ENCODE peak calls at places on chromosomes 4 and X, in nine cellular contexts. One of them, this sample, is unnamed.

GRCh38 chr4:52744588-52744987 is 6.6 kb downstream of the ERVMER34-1 start:
- DNase-seq in brain microvascular endothelial cell: no peak
- DNase-seq in NCI-H2107: no peak
- DNase-seq in activated T-helper 1 cell treated with anti-CD3 and anti-CD28 coated beads, Interleukin-2, amount 50 U/mL, for 16 hours: no peak
- DNase-seq in dermis blood vessel endothelial cell: no peak
- DNase-seq in DMS53: no peak
- DNase-seq in astrocyte of the spinal cord: no peak
- DNase-seq in DMS 273 treated with DMSO at 0.1 percent for 48 hours: no peak
- DNase-seq in esophagus squamous epithelium: no peak
- DNase-seq in this sample: no peak

GRCh38 chr4:20260821-20261220 is 9.1 kb downstream of the SLIT2 start:
- DNase-seq in activated T-helper 1 cell treated with anti-CD3 and anti-CD28 coated beads, Interleukin-2, amount 50 U/mL, for 16 hours: no peak
- DNase-seq in DMS53: no peak
- DNase-seq in NCI-H2107: no peak
- DNase-seq in DMS 273 treated with DMSO at 0.1 percent for 48 hours: no peak
- DNase-seq in astrocyte of the spinal cord: no peak
- DNase-seq in dermis blood vessel endothelial cell: no peak
- DNase-seq in esophagus squamous epithelium: no peak
- DNase-seq in brain microvascular endothelial cell: no peak
- DNase-seq in this sample: no peak

GRCh38 chr4:2285665-2286381 is 23.9 kb upstream of the MXD4 start:
- DNase-seq in DMS 273 treated with DMSO at 0.1 percent for 48 hours: no peak
- DNase-seq in brain microvascular endothelial cell: no peak
- DNase-seq in activated T-helper 1 cell treated with anti-CD3 and anti-CD28 coated beads, Interleukin-2, amount 50 U/mL, for 16 hours: no peak
- DNase-seq in NCI-H2107: no peak
- DNase-seq in astrocyte of the spinal cord: no peak
- DNase-seq in dermis blood vessel endothelial cell: no peak
- DNase-seq in DMS53: no peak
- DNase-seq in esophagus squamous epithelium: no peak
- DNase-seq in this sample: no peak

GRCh38 chr4:95472538-95472937 is 76.2 kb downstream of the UNC5C start:
- DNase-seq in DMS 273 treated with DMSO at 0.1 percent for 48 hours: no peak
- DNase-seq in brain microvascular endothelial cell: no peak
- DNase-seq in esophagus squamous epithelium: no peak
- DNase-seq in NCI-H2107: no peak
- DNase-seq in DMS53: no peak
- DNase-seq in astrocyte of the spinal cord: no peak
- DNase-seq in dermis blood vessel endothelial cell: no peak
- DNase-seq in activated T-helper 1 cell treated with anti-CD3 and anti-CD28 coated beads, Interleukin-2, amount 50 U/mL, for 16 hours: no peak
- DNase-seq in this sample: no peak

GRCh38 chr4:48127882-48128394 is 6.1 kb downstream of the TXK start:
- DNase-seq in esophagus squamous epithelium: peak; percentile 11
- DNase-seq in DMS 273 treated with DMSO at 0.1 percent for 48 hours: peak; percentile 7
- DNase-seq in NCI-H2107: no peak
- DNase-seq in brain microvascular endothelial cell: peak; percentile 85
- DNase-seq in astrocyte of the spinal cord: peak; percentile 98
- DNase-seq in DMS53: peak; percentile 87
- DNase-seq in dermis blood vessel endothelial cell: peak; percentile 96
- DNase-seq in activated T-helper 1 cell treated with anti-CD3 and anti-CD28 coated beads, Interleukin-2, amount 50 U/mL, for 16 hours: peak; percentile 35
- DNase-seq in this sample: peak; percentile 94

GRCh38 chr4:53854991-53855885 is 209.2 kb downstream of the CHIC2 start:
- DNase-seq in brain microvascular endothelial cell: no peak
- DNase-seq in NCI-H2107: no peak
- DNase-seq in esophagus squamous epithelium: no peak
- DNase-seq in dermis blood vessel endothelial cell: no peak
- DNase-seq in DMS53: no peak
- DNase-seq in DMS 273 treated with DMSO at 0.1 percent for 48 hours: no peak
- DNase-seq in astrocyte of the spinal cord: peak; percentile 40
- DNase-seq in activated T-helper 1 cell treated with anti-CD3 and anti-CD28 coated beads, Interleukin-2, amount 50 U/mL, for 16 hours: no peak
- DNase-seq in this sample: no peak

GRCh38 chrX:44223150-44223549 is 120.3 kb downstream of the EFHC2 start:
- DNase-seq in esophagus squamous epithelium: no peak
- DNase-seq in brain microvascular endothelial cell: peak; percentile 54
- DNase-seq in dermis blood vessel endothelial cell: peak; percentile 5
- DNase-seq in DMS53: peak; percentile 21
- DNase-seq in DMS 273 treated with DMSO at 0.1 percent for 48 hours: no peak
- DNase-seq in NCI-H2107: no peak
- DNase-seq in activated T-helper 1 cell treated with anti-CD3 and anti-CD28 coated beads, Interleukin-2, amount 50 U/mL, for 16 hours: no peak
- DNase-seq in astrocyte of the spinal cord: peak; percentile 78
- DNase-seq in this sample: peak; percentile 53

GRCh38 chrX:12975999-12976558 is 1.2 kb downstream of the TMSB4X start:
- DNase-seq in brain microvascular endothelial cell: peak; percentile 16
- DNase-seq in astrocyte of the spinal cord: peak; percentile 56
- DNase-seq in NCI-H2107: no peak
- DNase-seq in dermis blood vessel endothelial cell: peak; percentile 40
- DNase-seq in esophagus squamous epithelium: no peak
- DNase-seq in DMS 273 treated with DMSO at 0.1 percent for 48 hours: no peak
- DNase-seq in DMS53: peak; percentile 43
- DNase-seq in activated T-helper 1 cell treated with anti-CD3 and anti-CD28 coated beads, Interleukin-2, amount 50 U/mL, for 16 hours: no peak
- DNase-seq in this sample: no peak

GRCh38 chrX:115330498-115331138 is 41.1 kb downstream of the LUZP4 start:
- DNase-seq in DMS 273 treated with DMSO at 0.1 percent for 48 hours: peak; percentile 8
- DNase-seq in brain microvascular endothelial cell: peak; percentile 42
- DNase-seq in DMS53: peak; percentile 80
- DNase-seq in astrocyte of the spinal cord: peak; percentile 70
- DNase-seq in activated T-helper 1 cell treated with anti-CD3 and anti-CD28 coated beads, Interleukin-2, amount 50 U/mL, for 16 hours: no peak
- DNase-seq in NCI-H2107: peak; percentile 52
- DNase-seq in esophagus squamous epithelium: no peak
- DNase-seq in dermis blood vessel endothelial cell: peak; percentile 73
- DNase-seq in this sample: no peak

GRCh38 chr4:65416875-65417274 is 253.4 kb downstream of the EPHA5 start:
- DNase-seq in brain microvascular endothelial cell: no peak
- DNase-seq in dermis blood vessel endothelial cell: peak; percentile 2
- DNase-seq in astrocyte of the spinal cord: peak; percentile 42
- DNase-seq in activated T-helper 1 cell treated with anti-CD3 and anti-CD28 coated beads, Interleukin-2, amount 50 U/mL, for 16 hours: no peak
- DNase-seq in NCI-H2107: no peak
- DNase-seq in DMS 273 treated with DMSO at 0.1 percent for 48 hours: peak; percentile 89
- DNase-seq in esophagus squamous epithelium: no peak
- DNase-seq in DMS53: peak; percentile 85
- DNase-seq in this sample: peak; percentile 91

GRCh38 chr4:174136013-174136412 is 147.5 kb downstream of the FBXO8 start:
- DNase-seq in DMS 273 treated with DMSO at 0.1 percent for 48 hours: no peak
- DNase-seq in NCI-H2107: no peak
- DNase-seq in astrocyte of the spinal cord: peak; percentile 13
- DNase-seq in activated T-helper 1 cell treated with anti-CD3 and anti-CD28 coated beads, Interleukin-2, amount 50 U/mL, for 16 hours: no peak
- DNase-seq in brain microvascular endothelial cell: no peak
- DNase-seq in esophagus squamous epithelium: no peak
- DNase-seq in dermis blood vessel endothelial cell: no peak
- DNase-seq in DMS53: no peak
- DNase-seq in this sample: no peak

GRCh38 chr4:109432676-109433075 is 939 bp upstream of the SEC24B start:
- DNase-seq in DMS53: peak; percentile 6
- DNase-seq in DMS 273 treated with DMSO at 0.1 percent for 48 hours: no peak
- DNase-seq in activated T-helper 1 cell treated with anti-CD3 and anti-CD28 coated beads, Interleukin-2, amount 50 U/mL, for 16 hours: no peak
- DNase-seq in brain microvascular endothelial cell: peak; percentile 70
- DNase-seq in esophagus squamous epithelium: no peak
- DNase-seq in dermis blood vessel endothelial cell: peak; percentile 55
- DNase-seq in astrocyte of the spinal cord: peak; percentile 71
- DNase-seq in NCI-H2107: no peak
- DNase-seq in this sample: no peak